ENCODE peak calls at places on chromosomes 1 and 21, in seven cellular contexts. P, V, X, G, I, D and K are unnamed samples.

GRCh38 chr1:237672748-237673147 is 218.0 kb downstream of the ZP4 start:
- DNase-seq in V (no peak), D (no peak), I (no peak), X (no peak), G (peak), P (peak), K (no peak)

GRCh38 chr1:48202030-48202752 is 20.3 kb upstream of the SLC5A9 start:
- DNase-seq in X (no peak), D (peak), P (peak), V (peak), I (peak), G (peak), K (peak)

GRCh38 chr21:37072239-37072987 is 458 bp downstream of the PIGP start:
- DNase-seq in D (peak), G (no peak), V (peak), X (no peak), I (peak), P (peak), K (no peak)

GRCh38 chr1:162206749-162207635 is 137.5 kb downstream of the NOS1AP start:
- DNase-seq in D (peak), V (peak), I (peak), X (no peak), P (no peak), G (no peak), K (no peak)

GRCh38 chr1:230797376-230798186 is 50.4 kb downstream of the CAPN9 start:
- DNase-seq in D (peak), P (peak), V (peak), G (peak), X (no peak), I (peak), K (peak)

GRCh38 chr1:161216945-161217712 is 2.0 kb downstream of the FCER1G start:
- DNase-seq in I (no peak), X (no peak), V (peak), G (peak), D (peak), P (peak), K (no peak)

GRCh38 chr21:40765771-40766170 is 81.2 kb downstream of the DSCAM start:
- DNase-seq in X (no peak), G (no peak), D (no peak), V (no peak), P (no peak), I (no peak), K (no peak)

GRCh38 chr1:168512864-168513595 is 30.8 kb downstream of the XCL2 start:
- DNase-seq in V (no peak), I (no peak), D (no peak), G (no peak), X (no peak), P (no peak), K (no peak)

GRCh38 chr1:154095456-154095855 is 59.4 kb downstream of the NUP210L start:
- DNase-seq in X (no peak), V (no peak), I (no peak), P (no peak), G (no peak), D (no peak), K (no peak)

GRCh38 chr1:2546515-2547209 is 9.5 kb upstream of the TNFRSF14 start:
- DNase-seq in I (peak), X (peak), D (peak), P (peak), V (peak), G (peak), K (no peak)

GRCh38 chr1:19448491-19449439 is 36.6 kb downstream of the CAPZB start:
- DNase-seq in V (peak), X (no peak), G (peak), I (peak), P (peak), D (no peak), K (peak)

GRCh38 chr1:168081373-168082007 is 55.2 kb downstream of the GPR161 start:
- DNase-seq in P (peak), V (peak), X (no peak), G (peak), D (peak), I (no peak), K (no peak)

GRCh38 chr1:93350322-93350721 is 4.6 kb downstream of the DR1 start:
- DNase-seq in X (no peak), G (no peak), D (no peak), P (no peak), V (no peak), I (no peak), K (no peak)

GRCh38 chr1:56376188-56376984 is 203.0 kb downstream of the PLPP3 start:
- DNase-seq in I (no peak), P (no peak), G (peak), D (no peak), X (no peak), V (peak), K (no peak)

GRCh38 chr1:172727956-172728603 is 69.2 kb downstream of the FASLG start:
- DNase-seq in X (no peak), I (no peak), V (peak), G (peak), P (peak), D (peak), K (no peak)

GRCh38 chr1:99004270-99005141 is at the start of gene PLPPR5:
- DNase-seq in I (peak), D (no peak), X (no peak), V (peak), G (peak), P (no peak), K (no peak)

GRCh38 chr1:165742194-165742593 is 26.5 kb downstream of the TMCO1 start:
- DNase-seq in G (no peak), V (no peak), I (no peak), X (no peak), D (no peak), P (no peak), K (no peak)

GRCh38 chr1:14763977-14764376 is 165.5 kb downstream of the KAZN start:
- DNase-seq in V (no peak), D (no peak), X (no peak), P (no peak), I (no peak), G (no peak), K (no peak)

GRCh38 chr1:97144527-97144926 is 422.9 kb downstream of the PTBP2 start:
- DNase-seq in G (peak), V (peak), P (no peak), D (no peak), I (no peak), X (no peak), K (no peak)

GRCh38 chr1:172144445-172145060 is 275.9 kb upstream of the C1orf105 start:
- DNase-seq in D (peak), P (no peak), X (no peak), G (peak), V (peak), I (peak), K (peak)

GRCh38 chr1:4655674-4656532 is 1.5 kb downstream of the AJAP1 start:
- DNase-seq in V (peak), P (peak), I (peak), G (no peak), X (no peak), D (no peak), K (peak)

GRCh38 chr1:214632091-214632490 is 29.1 kb downstream of the CENPF start:
- DNase-seq in G (no peak), D (no peak), P (no peak), V (no peak), I (no peak), X (no peak), K (no peak)

GRCh38 chr1:16984717-16985116 is 4.3 kb upstream of the MFAP2 start:
- DNase-seq in V (peak), P (no peak), X (no peak), G (peak), D (peak), I (peak), K (no peak)

GRCh38 chr1:72282690-72283203 is 408 bp upstream of the NEGR1 start:
- DNase-seq in G (peak), V (peak), D (peak), I (peak), P (peak), X (no peak), K (no peak)

GRCh38 chr1:52008074-52008809 is 17.7 kb upstream of the RAB3B start:
- DNase-seq in P (no peak), V (no peak), D (no peak), X (no peak), I (no peak), G (no peak), K (no peak)

GRCh38 chr1:161207173-161207572 is 5.0 kb downstream of the NDUFS2 start:
- DNase-seq in D (peak), I (peak), V (peak), G (peak), X (no peak), P (no peak), K (no peak)

GRCh38 chr1:170192535-170192934 is 46.8 kb downstream of the NTMT2 start:
- DNase-seq in D (no peak), G (no peak), V (no peak), P (no peak), X (no peak), I (no peak), K (no peak)

GRCh38 chr21:34531399-34531798 is 19.4 kb upstream of the KCNE1 start:
- DNase-seq in I (no peak), G (no peak), D (no peak), V (no peak), X (no peak), P (no peak), K (no peak)

GRCh38 chr21:42336065-42336464 is 14.7 kb downstream of the TFF2 start:
- DNase-seq in G (peak), D (no peak), V (no peak), I (no peak), P (no peak), X (no peak), K (no peak)

GRCh38 chr1:202802998-202803932 is 5.0 kb downstream of the KDM5B start:
- DNase-seq in X (no peak), V (peak), D (peak), G (peak), I (no peak), P (peak), K (no peak)

GRCh38 chr1:119003413-119004128 is 15.4 kb upstream of the TBX15 start:
- DNase-seq in V (no peak), P (no peak), D (no peak), G (no peak), X (no peak), I (no peak), K (no peak)

GRCh38 chr1:212858055-212858460 is at the start of gene FLVCR1:
- DNase-seq in P (peak), V (peak), D (peak), I (peak), G (peak), X (peak), K (peak)

GRCh38 chr1:208604295-208604694 is 360.1 kb upstream of the PLXNA2 start:
- DNase-seq in X (no peak), I (no peak), P (no peak), V (peak), G (no peak), D (no peak), K (no peak)

GRCh38 chr1:200314085-200314750 is 95.6 kb downstream of the ZNF281 start:
- DNase-seq in I (no peak), V (peak), X (no peak), P (no peak), D (no peak), G (peak), K (no peak)

GRCh38 chr1:62181531-62181930 is 13.1 kb upstream of the L1TD1 start:
- DNase-seq in V (no peak), G (no peak), I (no peak), D (no peak), X (no peak), P (no peak), K (no peak)

GRCh38 chr1:217135987-217136894 is 413.0 kb upstream of the ESRRG start:
- DNase-seq in I (no peak), P (no peak), X (no peak), D (no peak), G (no peak), V (no peak), K (no peak)

GRCh38 chr21:45410865-45411809 is 6.2 kb downstream of the COL18A1 start:
- DNase-seq in G (no peak), P (no peak), D (no peak), I (peak), V (no peak), X (no peak), K (no peak)

GRCh38 chr1:42658880-42659337 is 686 bp downstream of the PPIH start:
- DNase-seq in G (peak), P (no peak), I (no peak), V (peak), D (no peak), X (no peak), K (no peak)

GRCh38 chr1:42657981-42658879 is at the start of gene PPIH:
- DNase-seq in I (peak), V (peak), X (peak), D (peak), P (peak), G (peak), K (peak)

DNA sequence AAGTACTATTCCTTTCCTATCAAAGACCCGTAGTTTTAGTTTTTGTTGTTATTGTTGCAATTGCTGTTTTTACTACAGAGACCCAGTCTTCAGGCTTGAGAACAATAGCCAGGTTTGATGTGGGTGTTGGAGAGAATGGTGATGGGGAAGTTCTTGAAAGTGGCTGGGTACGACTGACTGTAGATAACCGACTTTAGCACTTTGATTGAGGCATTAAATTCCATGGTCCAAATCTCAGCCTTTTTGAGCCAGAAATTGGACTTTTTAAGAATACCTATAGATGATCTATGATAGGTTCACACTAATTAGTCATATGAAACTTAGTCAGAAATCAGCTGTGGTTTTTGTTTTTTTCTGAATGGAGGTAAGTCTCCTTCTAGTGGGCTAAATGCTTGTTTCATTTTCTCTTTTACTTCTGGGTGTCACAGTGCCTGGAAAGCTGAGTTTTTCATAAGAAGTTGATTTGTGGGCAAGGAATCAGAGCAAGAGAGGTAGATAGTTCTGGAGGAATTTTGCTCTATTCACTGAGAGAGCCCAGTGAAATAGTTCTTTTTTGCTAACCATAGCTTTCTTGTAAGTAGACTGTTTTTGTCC is 2.8 kb downstream of the PPIH start:
- DNase-seq in X (no peak), G (no peak), V (no peak), D (no peak), P (no peak), I (no peak), K (no peak)
- H3K4me3 ChIP-seq in X (no peak), G (no peak), V (no peak), D (no peak), P (no peak), I (no peak), K (no peak)

GRCh38 chr1:26188477-26188876 is 1.9 kb upstream of the CATSPER4 start:
- DNase-seq in X (no peak), G (no peak), I (no peak), V (no peak), P (no peak), D (no peak), K (no peak)

GRCh38 chr1:26191739-26192138 is 1.3 kb downstream of the CATSPER4 start:
- DNase-seq in I (no peak), V (no peak), P (no peak), D (no peak), G (no peak), X (no peak), K (no peak)

GRCh38 chr1:26189751-26190275 is 589 bp upstream of the CATSPER4 start:
- DNase-seq in D (no peak), I (no peak), G (no peak), X (no peak), P (no peak), V (no peak), K (no peak)

GRCh38 chr1:26189331-26189730 is 1.1 kb upstream of the CATSPER4 start:
- DNase-seq in V (no peak), D (no peak), P (no peak), I (no peak), X (no peak), G (no peak), K (no peak)

DNA sequence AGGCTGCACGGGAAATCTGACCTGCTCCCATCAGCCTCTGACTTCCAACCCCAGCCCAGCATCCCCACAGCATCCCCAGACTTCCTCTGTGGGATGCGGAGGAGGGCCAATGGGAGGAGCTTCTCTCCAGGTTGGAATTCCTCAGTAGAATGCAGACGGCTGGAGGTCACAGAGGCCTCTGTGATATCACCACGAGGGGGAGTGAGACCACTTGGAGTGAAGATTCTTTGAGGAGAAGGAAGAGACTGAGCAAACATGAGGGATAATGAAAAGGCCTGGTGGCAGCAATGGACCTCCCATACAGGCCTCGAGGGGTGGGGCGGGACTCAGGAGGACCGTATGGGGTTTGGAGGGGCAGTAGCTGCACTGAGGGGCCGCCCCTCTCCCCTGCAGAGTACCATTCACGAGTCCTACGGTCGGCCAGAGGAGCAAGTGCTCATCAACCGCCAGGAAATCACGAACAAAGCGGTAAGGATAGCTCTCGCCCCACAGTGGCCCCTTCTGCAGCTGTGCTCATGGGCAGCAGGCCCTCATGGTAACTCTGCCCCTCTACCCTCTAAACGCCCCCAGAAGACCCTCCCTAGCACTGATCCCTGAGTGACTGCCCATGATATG is at the start of gene CATSPER4:
- DNase-seq in G (no peak), I (no peak), V (peak), P (no peak), D (no peak), X (no peak), K (no peak)
- TF ChIP-seq CTCF in G (peak), I (peak), V (peak), P (peak), D (no peak), X (no peak), K (no peak)

GRCh38 chr21:33360871-33361602 is 36.3 kb downstream of the IFNAR1 start:
- DNase-seq in D (peak), P (peak), G (peak), I (peak), V (peak), X (no peak), K (peak)
- H3K4me3 ChIP-seq in D (peak), P (peak), G (no peak), I (peak), V (no peak), X (peak), K (no peak)

DNA sequence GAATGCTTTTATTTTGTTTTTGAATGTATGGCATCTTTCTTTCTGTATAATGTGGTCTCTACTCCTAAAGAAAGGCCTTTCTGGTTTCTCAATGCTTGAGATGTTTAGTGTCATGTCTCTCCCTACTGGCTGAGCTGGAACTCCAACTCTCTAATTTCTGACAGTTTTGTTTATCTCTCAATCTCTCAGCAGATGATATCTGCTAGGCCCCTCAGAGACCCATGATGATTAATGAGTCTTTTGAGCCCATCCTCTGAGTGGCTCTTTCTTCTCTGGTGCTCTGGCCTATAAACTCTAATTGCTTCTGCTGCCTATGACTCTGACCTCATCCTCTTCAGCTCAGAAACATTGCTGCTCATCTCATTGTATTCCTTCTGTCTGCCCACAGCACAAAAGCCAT is 46.6 kb downstream of the CRB1 start:
- DNase-seq in V (no peak), D (no peak), P (no peak), G (no peak), I (no peak), X (no peak), K (no peak)
- TF ChIP-seq CTCF in V (no peak), D (no peak), P (no peak), G (no peak), I (no peak), X (no peak), K (no peak)

DNA sequence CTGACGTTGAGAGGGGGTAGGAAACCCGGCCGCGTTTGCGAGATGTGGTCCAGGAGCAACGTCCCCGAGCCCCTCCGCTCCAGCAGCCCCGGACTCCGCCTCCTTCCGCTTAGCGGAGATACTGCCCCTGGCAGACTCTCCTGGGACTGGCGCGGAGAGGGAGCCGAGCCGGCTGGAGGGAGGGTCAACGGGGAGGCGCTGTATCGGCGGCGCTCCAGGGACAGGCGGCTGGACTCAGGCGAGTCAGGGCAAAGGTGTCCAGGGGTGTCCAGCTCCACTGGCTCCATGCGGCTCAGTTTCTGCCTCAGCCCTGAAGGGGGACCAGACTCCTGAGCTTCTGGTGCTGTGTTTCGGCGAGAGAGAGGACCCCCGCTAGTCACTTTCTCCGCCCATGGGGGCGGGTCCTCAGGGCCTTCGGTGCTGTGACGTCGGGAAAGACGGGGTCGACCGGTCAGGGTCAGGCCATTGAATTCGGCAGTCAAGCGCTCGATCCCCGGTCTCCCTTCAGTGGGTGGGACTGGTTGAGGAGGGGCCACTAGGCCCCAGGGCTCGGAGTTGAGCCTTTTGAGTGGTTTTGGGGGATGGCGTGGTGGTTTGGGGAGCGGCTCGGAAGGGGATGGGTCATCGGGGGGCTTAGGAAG is 2.8 kb upstream of the LIX1L start:
- DNase-seq in X (no peak), V (peak), G (peak), P (peak), I (peak), D (peak), K (no peak)
- H3K4me3 ChIP-seq in X (peak), V (peak), G (peak), P (peak), I (peak), D (peak), K (peak)